ENCODE peak calls at places on chromosomes 16 and 17, in seven cellular contexts. K, M, F, G, O, S and P are unnamed samples.

GRCh38 chr17:20071824-20072691 is 62.9 kb downstream of the SPECC1 start:
- DNase-seq in K (no peak), M (no peak), F (no peak), G (no peak), O (no peak), S (no peak), P (no peak)

GRCh38 chr16:70770291-70770967 is 30.5 kb downstream of the VAC14 start:
- DNase-seq in K (no peak), M (no peak), F (no peak), G (peak), O (no peak), S (no peak), P (no peak)

GRCh38 chr17:57110579-57111367 is 25.7 kb downstream of the AKAP1 start:
- DNase-seq in K (no peak), M (no peak), F (no peak), G (no peak), O (no peak), S (no peak), P (peak)

GRCh38 chr17:31369266-31369665 is 22.2 kb upstream of the RAB11FIP4 start:
- DNase-seq in K (peak), M (no peak), F (no peak), G (no peak), O (no peak), S (no peak), P (no peak)

GRCh38 chr16:68396481-68396880 is 51.8 kb downstream of the SMPD3 start:
- DNase-seq in K (peak), M (no peak), F (peak), G (peak), O (peak), S (no peak), P (no peak)

GRCh38 chr16:12141556-12141955 is 165.0 kb downstream of the SNX29 start:
- DNase-seq in K (no peak), M (no peak), F (no peak), G (no peak), O (no peak), S (no peak), P (no peak)

GRCh38 chr17:57776366-57776765 is 31.3 kb upstream of the CCDC182 start:
- DNase-seq in K (no peak), M (no peak), F (no peak), G (no peak), O (no peak), S (no peak), P (no peak)

GRCh38 chr17:74153456-74153810 is 50.0 kb upstream of the RPL38 start:
- DNase-seq in K (no peak), M (no peak), F (no peak), G (no peak), O (no peak), S (no peak), P (no peak)

GRCh38 chr17:36188891-36189306 is 7.7 kb downstream of the CCL3L1 start:
- DNase-seq in K (no peak), M (no peak), F (no peak), G (no peak), O (peak), S (peak), P (no peak)

GRCh38 chr16:50605733-50606430 is 57.7 kb downstream of the NKD1 start:
- DNase-seq in K (no peak), M (no peak), F (no peak), G (no peak), O (no peak), S (no peak), P (no peak)

GRCh38 chr17:44065668-44066203 is 735 bp downstream of the LSM12 start:
- DNase-seq in K (no peak), M (no peak), F (no peak), G (no peak), O (no peak), S (no peak), P (no peak)

GRCh38 chr17:57569860-57570259 is 175.2 kb downstream of the CCDC182 start:
- DNase-seq in K (no peak), M (no peak), F (no peak), G (no peak), O (no peak), S (no peak), P (no peak)

GRCh38 chr17:74748529-74749261 is at the start of gene NHERF1:
- DNase-seq in K (peak), M (peak), F (peak), G (peak), O (peak), S (peak), P (peak)

GRCh38 chr16:974606-975312 is 4.0 kb upstream of the LMF1 start:
- DNase-seq in K (no peak), M (no peak), F (no peak), G (no peak), O (no peak), S (no peak), P (no peak)

GRCh38 chr16:89256651-89257254 is 39.2 kb downstream of the ZNF778 start:
- DNase-seq in K (peak), M (peak), F (peak), G (no peak), O (no peak), S (no peak), P (no peak)

GRCh38 chr16:16071631-16072244 is 122.3 kb downstream of the ABCC1 start:
- DNase-seq in K (peak), M (peak), F (no peak), G (no peak), O (no peak), S (no peak), P (peak)

GRCh38 chr17:73265646-73266640 is 4.3 kb upstream of the CPSF4L start:
- DNase-seq in K (no peak), M (no peak), F (no peak), G (no peak), O (no peak), S (no peak), P (no peak)

GRCh38 chr17:37708616-37709212 is 36.1 kb downstream of the HNF1B start:
- DNase-seq in K (peak), M (no peak), F (peak), G (peak), O (no peak), S (no peak), P (no peak)

GRCh38 chr17:62740066-62740465 is 68.0 kb downstream of the MARCHF10 start:
- DNase-seq in K (no peak), M (no peak), F (no peak), G (no peak), O (no peak), S (no peak), P (peak)

GRCh38 chr16:17024514-17024913 is 446.2 kb downstream of the XYLT1 start:
- DNase-seq in K (no peak), M (no peak), F (no peak), G (no peak), O (no peak), S (no peak), P (no peak)

GRCh38 chr17:57939797-57940196 is 15.4 kb downstream of the CUEDC1 start:
- DNase-seq in K (no peak), M (no peak), F (no peak), G (no peak), O (peak), S (peak), P (peak)

DNA sequence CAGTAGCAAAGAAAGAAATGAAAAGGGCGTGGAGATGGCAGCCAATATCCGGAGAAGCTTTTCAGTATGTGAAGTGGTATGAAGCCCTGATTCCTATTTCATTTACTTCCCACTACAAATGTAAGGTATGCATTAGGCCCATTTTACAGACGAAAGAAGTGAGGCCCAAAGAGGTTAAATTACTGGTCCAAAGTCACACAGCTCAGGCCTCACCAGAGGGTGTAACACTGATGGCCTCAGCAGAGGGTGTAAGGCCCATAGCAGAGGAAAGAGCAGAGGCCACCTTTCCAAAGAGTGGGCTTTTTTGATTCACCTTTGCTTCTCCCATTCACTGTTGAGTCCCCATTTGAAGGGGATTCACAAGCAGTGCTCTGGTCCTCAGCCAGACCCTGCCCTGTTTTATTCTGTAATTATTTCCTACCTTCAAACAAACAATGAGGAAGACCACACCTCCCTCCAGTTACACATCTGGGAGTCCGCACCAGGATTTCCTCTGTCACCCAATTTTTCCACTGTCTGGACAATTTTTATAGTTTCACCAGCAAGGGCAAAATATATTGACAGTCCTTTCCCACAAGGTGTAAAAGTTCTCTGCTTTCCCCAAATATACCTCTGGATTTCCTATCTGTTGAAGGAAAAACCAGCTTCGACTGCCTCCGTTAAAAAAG is 7.1 kb downstream of the ZFHX3 start:
- DNase-seq in K (no peak), M (no peak), F (no peak), G (no peak), O (no peak), S (no peak), P (no peak)
- H3K27ac ChIP-seq in K (no peak), M (no peak), F (no peak), G (no peak), O (no peak), S (no peak), P (no peak)

GRCh38 chr17:41769985-41770384 is 16.5 kb downstream of the JUP start:
- DNase-seq in K (no peak), M (no peak), F (no peak), G (no peak), O (no peak), S (no peak), P (no peak)
- H3K27ac ChIP-seq in K (no peak), M (no peak), F (no peak), G (no peak), O (no peak), S (no peak), P (no peak)

DNA sequence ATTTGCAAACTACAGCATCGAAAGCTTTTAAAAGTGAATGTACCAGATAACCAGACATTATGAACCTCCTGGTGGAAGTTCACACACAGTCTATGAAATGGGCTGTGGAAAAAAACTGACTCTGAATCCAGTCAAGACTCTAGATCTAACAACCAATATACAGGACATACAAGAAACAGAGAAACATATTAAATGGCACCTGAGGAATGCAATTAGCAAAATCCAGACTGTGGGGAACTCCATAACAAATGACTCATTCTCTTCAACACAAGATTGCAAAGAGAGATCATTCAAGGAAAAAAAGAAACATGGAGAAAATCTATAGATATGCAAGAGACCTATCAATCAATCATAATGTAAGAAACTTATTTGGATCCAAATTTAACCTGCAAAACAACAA is 119.0 kb downstream of the MYO1D start:
- DNase-seq in K (peak), M (no peak), F (peak), G (no peak), O (no peak), S (no peak), P (no peak)
- H3K27ac ChIP-seq in K (no peak), M (no peak), F (no peak), G (no peak), O (no peak), S (no peak), P (no peak)

GRCh38 chr17:17568772-17569195 is 22.7 kb downstream of the PEMT start:
- DNase-seq in K (peak), M (peak), F (peak), G (peak), O (peak), S (no peak), P (peak)

GRCh38 chr17:17567631-17568030 is 23.9 kb downstream of the PEMT start:
- DNase-seq in K (peak), M (peak), F (no peak), G (no peak), O (no peak), S (no peak), P (peak)

GRCh38 chr17:17565471-17566365 is 25.8 kb downstream of the PEMT start:
- DNase-seq in K (no peak), M (no peak), F (no peak), G (no peak), O (no peak), S (no peak), P (no peak)

GRCh38 chr17:17564896-17565295 is 26.6 kb downstream of the PEMT start:
- DNase-seq in K (no peak), M (no peak), F (no peak), G (no peak), O (no peak), S (no peak), P (no peak)

GRCh38 chr17:17567114-17567513 is 24.4 kb downstream of the PEMT start:
- DNase-seq in K (no peak), M (no peak), F (no peak), G (no peak), O (no peak), S (no peak), P (peak)
- H3K27ac ChIP-seq in K (no peak), M (no peak), F (no peak), G (no peak), O (no peak), S (no peak), P (peak)

GRCh38 chr16:54075446-54075845 is 211.1 kb downstream of the IRX3 start:
- DNase-seq in K (no peak), M (no peak), F (no peak), G (no peak), O (no peak), S (no peak), P (no peak)

GRCh38 chr16:54073356-54073755 is 213.2 kb downstream of the IRX3 start:
- DNase-seq in K (no peak), M (no peak), F (no peak), G (no peak), O (no peak), S (no peak), P (no peak)

GRCh38 chr16:54080524-54081008 is 206.0 kb downstream of the IRX3 start:
- DNase-seq in K (peak), M (no peak), F (peak), G (peak), O (no peak), S (no peak), P (no peak)

GRCh38 chr16:54076006-54076504 is 210.5 kb downstream of the IRX3 start:
- DNase-seq in K (no peak), M (no peak), F (no peak), G (no peak), O (no peak), S (no peak), P (no peak)

GRCh38 chr16:54077412-54077821 is 209.2 kb downstream of the IRX3 start:
- DNase-seq in K (peak), M (no peak), F (peak), G (peak), O (no peak), S (no peak), P (no peak)
- H3K27ac ChIP-seq in K (no peak), M (no peak), F (peak), G (peak), O (no peak), S (no peak), P (no peak)

GRCh38 chr17:41690497-41690896 is 1.8 kb downstream of the EIF1 start:
- DNase-seq in K (no peak), M (no peak), F (no peak), G (no peak), O (no peak), S (no peak), P (no peak)
- H3K27ac ChIP-seq in K (peak), M (no peak), F (peak), G (peak), O (peak), S (no peak), P (no peak)

GRCh38 chr16:76900285-76901263 is 290.4 kb upstream of the MON1B start:
- DNase-seq in K (no peak), M (no peak), F (no peak), G (peak), O (no peak), S (no peak), P (no peak)

GRCh38 chr16:76899767-76900166 is 291.2 kb upstream of the MON1B start:
- DNase-seq in K (no peak), M (no peak), F (no peak), G (no peak), O (no peak), S (no peak), P (no peak)

DNA sequence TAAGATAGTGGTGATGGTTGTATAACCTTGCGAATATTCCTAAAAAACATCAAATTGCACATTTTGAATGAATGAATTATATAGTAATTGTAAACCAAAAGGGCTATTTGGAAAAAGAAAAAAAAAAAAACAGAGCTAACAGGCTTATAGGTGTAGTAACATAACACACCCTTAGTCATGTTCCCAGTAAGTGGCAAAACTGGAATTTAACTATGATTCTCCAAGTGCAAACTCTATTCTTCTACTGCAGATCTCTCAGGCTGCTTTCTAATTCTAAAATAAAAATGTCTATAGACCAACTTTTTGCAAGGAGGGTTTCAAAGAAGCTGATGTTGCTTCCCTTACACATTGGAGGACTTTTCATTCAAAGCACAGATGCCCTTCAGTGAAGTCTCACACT is 293.2 kb upstream of the MON1B start:
- DNase-seq in K (no peak), M (no peak), F (no peak), G (no peak), O (no peak), S (no peak), P (no peak)
- H3K27ac ChIP-seq in K (no peak), M (no peak), F (no peak), G (no peak), O (no peak), S (no peak), P (no peak)

GRCh38 chr17:78417531-78417909 is 39.1 kb downstream of the PGS1 start:
- DNase-seq in K (no peak), M (no peak), F (no peak), G (no peak), O (no peak), S (no peak), P (no peak)
- H3K27ac ChIP-seq in K (no peak), M (no peak), F (no peak), G (no peak), O (no peak), S (peak), P (peak)

GRCh38 chr17:64106918-64107317 is 23.0 kb downstream of the ERN1 start:
- DNase-seq in K (no peak), M (no peak), F (no peak), G (no peak), O (no peak), S (no peak), P (no peak)
- H3K27ac ChIP-seq in K (no peak), M (no peak), F (no peak), G (no peak), O (peak), S (peak), P (no peak)

GRCh38 chr17:77459018-77459755 is 318.4 kb downstream of the SEC14L1 start:
- DNase-seq in K (no peak), M (no peak), F (no peak), G (no peak), O (no peak), S (no peak), P (no peak)

GRCh38 chr17:77458202-77459017 is 317.6 kb downstream of the SEC14L1 start:
- DNase-seq in K (no peak), M (no peak), F (no peak), G (no peak), O (no peak), S (no peak), P (no peak)

GRCh38 chr17:77461277-77462057 is 320.7 kb downstream of the SEC14L1 start:
- DNase-seq in K (no peak), M (no peak), F (no peak), G (no peak), O (no peak), S (no peak), P (no peak)

GRCh38 chr17:77462101-77462500 is 321.3 kb downstream of the SEC14L1 start:
- DNase-seq in K (no peak), M (no peak), F (no peak), G (no peak), O (no peak), S (no peak), P (no peak)

GRCh38 chr17:77460514-77461046 is 319.8 kb downstream of the SEC14L1 start:
- DNase-seq in K (no peak), M (no peak), F (no peak), G (no peak), O (no peak), S (peak), P (no peak)
- H3K27ac ChIP-seq in K (peak), M (no peak), F (no peak), G (no peak), O (no peak), S (peak), P (peak)